ENCODE peak calls at places on chromosomes 6 and 20, in eight cellular contexts. T, P, X, S, I, N, L and G are unnamed samples.

GRCh38 chr20:62219992-62220665 is at the start of gene HRH3:
- DNase-seq in P (peak; percentile 61), L (peak; percentile 69), S (peak; percentile 55), T (no peak), I (peak; percentile 88), X (peak; percentile 46), N (no peak), G (peak; percentile 80)

GRCh38 chr6:126880926-126881325 is 237.5 kb upstream of the RSPO3 start:
- DNase-seq in N (no peak), X (no peak), L (no peak), I (no peak), S (no peak), T (no peak), P (peak; percentile 35), G (no peak)

GRCh38 chr6:4941782-4942672 is 61.8 kb downstream of the RPP40 start:
- DNase-seq in L (no peak), T (peak; percentile 6), P (peak; percentile 91), X (no peak), S (peak; percentile 65), N (peak; percentile 77), I (no peak), G (peak; percentile 22)

GRCh38 chr6:88137915-88138314 is 28.2 kb downstream of the CNR1 start:
- DNase-seq in P (no peak), I (no peak), L (no peak), S (no peak), X (no peak), N (no peak), T (no peak), G (no peak)

GRCh38 chr20:44030394-44030793 is 115.7 kb downstream of the TOX2 start:
- DNase-seq in T (no peak), N (no peak), L (no peak), P (no peak), X (no peak), S (no peak), I (no peak), G (peak; percentile 3)

GRCh38 chr6:7148100-7148822 is 40.5 kb downstream of the RREB1 start:
- DNase-seq in L (no peak), T (no peak), X (no peak), P (peak; percentile 64), S (no peak), I (no peak), N (no peak), G (no peak)

GRCh38 chr20:9409981-9410380 is 104.4 kb upstream of the LAMP5 start:
- DNase-seq in L (no peak), S (no peak), P (no peak), I (no peak), N (no peak), T (no peak), X (no peak), G (no peak)

GRCh38 chr20:46128310-46129151 is 10.4 kb downstream of the CD40 start:
- DNase-seq in N (no peak), L (peak; percentile 38), P (peak; percentile 42), S (peak; percentile 53), I (peak; percentile 69), X (no peak), T (no peak), G (peak; percentile 29)

GRCh38 chr6:139288496-139289040 is 3.2 kb downstream of the TXLNB start:
- DNase-seq in P (no peak), S (peak; percentile 17), T (no peak), I (no peak), L (no peak), N (no peak), X (no peak), G (no peak)

GRCh38 chr20:6590891-6591679 is 176.4 kb upstream of the BMP2 start:
- DNase-seq in T (no peak), N (peak; percentile 49), X (no peak), P (no peak), I (no peak), L (no peak), S (no peak), G (no peak)

GRCh38 chr6:52839124-52840055 is 1.2 kb downstream of the GSTA5 start:
- DNase-seq in X (peak; percentile 59), P (peak; percentile 55), T (peak; percentile 13), S (peak; percentile 70), N (peak; percentile 59), I (peak; percentile 80), L (no peak), G (peak; percentile 56)

GRCh38 chr6:41269716-41270115 is 16.8 kb downstream of the TREM1 start:
- DNase-seq in I (no peak), X (no peak), P (no peak), L (no peak), N (no peak), S (no peak), T (no peak), G (no peak)

GRCh38 chr6:41232667-41233066 is 4.5 kb downstream of the TREML4 start:
- DNase-seq in N (no peak), T (no peak), I (no peak), P (no peak), L (no peak), X (no peak), S (no peak), G (no peak)

GRCh38 chr20:44754554-44754953 is 8.9 kb downstream of the KCNK15 start:
- DNase-seq in X (no peak), L (no peak), T (no peak), P (no peak), S (no peak), N (no peak), I (no peak), G (no peak)

GRCh38 chr20:58710481-58711265 is 18.1 kb downstream of the NPEPL1 start:
- DNase-seq in P (peak; percentile 2), N (no peak), T (no peak), I (no peak), S (no peak), X (peak; percentile 4), L (no peak), G (peak; percentile 3)

GRCh38 chr20:17725094-17725835 is 25.5 kb downstream of the BANF2 start:
- DNase-seq in S (peak; percentile 48), L (peak; percentile 86), P (no peak), N (no peak), X (no peak), I (no peak), T (no peak), G (no peak)

GRCh38 chr6:35181313-35181932 is 32.3 kb upstream of the SCUBE3 start:
- DNase-seq in S (peak; percentile 7), N (peak; percentile 40), X (no peak), I (no peak), L (no peak), T (no peak), P (no peak), G (no peak)

GRCh38 chr20:38212806-38213606 is 47.5 kb downstream of the KIAA1755 start:
- DNase-seq in P (no peak), N (no peak), X (no peak), I (no peak), T (no peak), L (no peak), S (no peak), G (no peak)

GRCh38 chr20:52219441-52219840 is 27.9 kb upstream of the ZFP64 start:
- DNase-seq in L (no peak), X (no peak), T (no peak), P (peak; percentile 14), N (no peak), S (no peak), I (no peak), G (no peak)

GRCh38 chr6:17482711-17483110 is 89.3 kb downstream of the CAP2 start:
- DNase-seq in I (no peak), N (no peak), L (no peak), P (no peak), T (no peak), X (no peak), S (no peak), G (no peak)

GRCh38 chr20:50916257-50916656 is 15.0 kb downstream of the ADNP start:
- DNase-seq in N (no peak), L (no peak), T (no peak), P (no peak), S (no peak), I (peak; percentile 62), X (no peak), G (no peak)